ENCODE peak calls at places on chromosomes 5 and 9, in four cellular contexts. N, U, Z and H are unnamed samples.

GRCh38 chr5:141753971-141754713 is 72.1 kb upstream of the ARAP3 start:
- DNase-seq in N (no peak), U (peak; percentile 62), Z (no peak), H (peak; percentile 49)

GRCh38 chr5:117623042-117623815 is 1048.6 kb upstream of the SEMA6A start:
- DNase-seq in Z (no peak), U (no peak), N (no peak), H (no peak)

GRCh38 chr9:85713897-85714296 is 27.9 kb downstream of the AGTPBP1 start:
- DNase-seq in U (no peak), Z (no peak), N (no peak), H (no peak)

GRCh38 chr5:131609774-131610173 is 25.3 kb downstream of the RAPGEF6 start:
- DNase-seq in U (no peak), Z (no peak), N (peak; percentile 92), H (no peak)

GRCh38 chr5:10577371-10578291 is 13.8 kb downstream of the ANKRD33B start:
- DNase-seq in N (no peak), U (peak; percentile 50), Z (no peak), H (no peak)

GRCh38 chr5:145204741-145205140 is 630.4 kb downstream of the PRELID2 start:
- DNase-seq in Z (no peak), N (no peak), U (no peak), H (no peak)

GRCh38 chr5:178548751-178549150 is 41.4 kb downstream of the COL23A1 start:
- DNase-seq in U (no peak), Z (no peak), N (no peak), H (no peak)

GRCh38 chr5:51271261-51271660 is 112.0 kb upstream of the ISL1 start:
- DNase-seq in N (no peak), U (no peak), Z (no peak), H (no peak)

GRCh38 chr9:81689343-81690175 is at the start of gene TLE1:
- DNase-seq in N (peak; percentile 98), Z (peak; percentile 20), U (no peak), H (peak; percentile 95)

GRCh38 chr9:79104216-79104615 is 467.5 kb upstream of the TLE4 start:
- DNase-seq in N (no peak), U (no peak), Z (no peak), H (no peak)

GRCh38 chr5:14768838-14769365 is 102.7 kb downstream of the ANKH start:
- DNase-seq in U (no peak), N (no peak), Z (no peak), H (no peak)

GRCh38 chr9:76200730-76201129 is 193.5 kb downstream of the RFK start:
- DNase-seq in Z (no peak), N (no peak), U (no peak), H (no peak)

GRCh38 chr9:126609191-126609590 is 4.5 kb upstream of the LMX1B start:
- DNase-seq in U (no peak), N (no peak), Z (no peak), H (no peak)

GRCh38 chr9:16671591-16672137 is 198.8 kb downstream of the BNC2 start:
- DNase-seq in Z (peak; percentile 19), U (no peak), N (no peak), H (no peak)

GRCh38 chr5:37774912-37775483 is 64.8 kb downstream of the GDNF start:
- DNase-seq in N (peak; percentile 13), U (peak; percentile 33), Z (peak; percentile 5), H (no peak)

GRCh38 chr5:177194278-177194677 is 60.7 kb downstream of the NSD1 start:
- DNase-seq in U (no peak), Z (no peak), N (peak; percentile 70), H (no peak)

GRCh38 chr5:56050566-56051292 is 56.0 kb upstream of the IL6ST start:
- DNase-seq in N (no peak), Z (no peak), U (no peak), H (no peak)

GRCh38 chr5:16773990-16774389 is 157.2 kb upstream of the RETREG1 start:
- DNase-seq in N (no peak), Z (no peak), U (no peak), H (no peak)

GRCh38 chr9:88742483-88742882 is 207.5 kb downstream of the NXNL2 start:
- DNase-seq in N (no peak), U (no peak), Z (no peak), H (no peak)

GRCh38 chr9:136644593-136645342 is 17.9 kb upstream of the EGFL7 start:
- DNase-seq in N (peak; percentile 31), U (peak; percentile 88), Z (no peak), H (no peak)

GRCh38 chr5:136425914-136426313 is 60.6 kb upstream of the TRPC7 start:
- DNase-seq in N (no peak), U (no peak), Z (no peak), H (no peak)

GRCh38 chr9:79663878-79664277 is 92.1 kb downstream of the TLE4 start:
- DNase-seq in Z (no peak), U (no peak), N (no peak), H (peak; percentile 92)

GRCh38 chr5:14720236-14720923 is 55.9 kb downstream of the OTULIN start:
- DNase-seq in N (no peak), U (no peak), Z (no peak), H (no peak)

DNA sequence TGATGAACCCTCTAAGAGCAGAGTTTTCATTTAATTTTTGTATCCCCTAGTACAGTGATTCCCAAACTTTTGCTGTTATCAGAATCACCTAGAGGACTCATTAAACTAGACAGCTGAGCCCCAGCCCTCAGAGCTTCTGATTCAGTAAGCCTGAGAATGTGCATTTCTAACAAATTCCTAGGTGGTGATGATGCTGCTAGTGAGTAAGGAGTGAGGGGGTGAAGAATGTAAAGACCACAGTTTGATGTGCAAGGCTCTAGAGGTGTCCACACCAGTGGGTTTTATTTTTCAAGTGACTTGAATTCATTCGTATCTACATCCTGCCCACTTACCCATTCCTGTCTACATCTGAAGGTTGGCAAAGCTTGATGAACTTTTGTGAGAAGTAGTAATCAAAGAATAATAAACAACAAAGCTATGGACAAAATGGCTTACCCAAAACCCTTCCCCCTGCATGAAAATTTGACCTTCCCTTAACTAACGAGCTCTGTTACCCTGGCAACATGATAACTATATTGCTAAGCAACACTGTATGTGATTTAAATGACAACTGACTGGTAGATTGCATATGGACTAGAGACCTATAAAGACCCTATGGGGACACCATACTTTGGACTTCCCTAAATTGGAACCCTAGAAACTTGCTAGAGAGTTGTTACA is 35.2 kb downstream of the DTWD2 start:
- DNase-seq in U (no peak), N (no peak), Z (no peak), H (no peak)
- TF ChIP-seq TARDBP in U (no peak), N (no peak), Z (no peak), H (no peak)

GRCh38 chr5:128350705-128351104 is 187.3 kb downstream of the FBN2 start:
- DNase-seq in U (no peak), Z (no peak), N (no peak), H (no peak)
- TF ChIP-seq FOXK2 in U (no peak), Z (no peak), N (no peak), H (no peak)

DNA sequence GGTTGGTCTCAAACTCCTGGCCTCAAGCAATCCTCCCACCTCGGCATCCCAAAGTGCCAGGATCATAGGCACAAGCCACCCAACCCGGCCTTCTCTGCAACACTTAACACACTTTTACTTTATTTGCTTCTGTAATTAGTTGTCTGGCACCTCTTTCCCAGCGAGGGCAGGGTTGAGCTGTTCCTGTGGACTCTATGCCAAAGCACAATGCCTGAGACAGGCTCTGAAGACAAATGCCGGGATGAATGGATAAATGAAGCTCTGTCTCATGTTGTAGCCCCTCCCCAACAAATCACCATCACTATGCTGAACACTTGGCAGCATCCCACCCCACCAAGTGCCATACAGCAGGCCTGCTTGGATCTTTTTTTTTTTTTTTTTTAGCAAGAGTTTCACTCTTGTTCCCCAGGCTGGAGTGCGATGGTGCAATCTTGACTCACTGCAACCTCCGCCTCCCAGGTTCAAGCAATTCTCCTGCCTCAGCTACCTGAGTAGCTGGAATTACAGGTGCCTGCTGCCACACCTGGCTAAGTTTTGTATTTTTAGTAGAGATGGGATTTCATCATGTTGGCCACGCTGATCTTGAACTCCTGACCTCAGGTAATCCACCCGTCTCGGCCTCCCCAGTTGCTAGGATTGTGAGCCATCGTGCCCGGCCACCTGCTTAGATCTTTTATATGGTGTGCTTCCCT is 21.3 kb downstream of the GPX3 start:
- DNase-seq in Z (no peak), U (no peak), N (no peak), H (no peak)
- TF ChIP-seq TARDBP in Z (no peak), U (no peak), N (no peak), H (no peak)

GRCh38 chr9:132024589-132024988 is 55.1 kb downstream of the MED27 start:
- DNase-seq in Z (no peak), U (no peak), N (no peak), H (no peak)

GRCh38 chr9:132025766-132026165 is 53.9 kb downstream of the MED27 start:
- DNase-seq in N (no peak), U (no peak), Z (no peak), H (no peak)

GRCh38 chr9:132027752-132028666 is 51.7 kb downstream of the MED27 start:
- DNase-seq in N (no peak), Z (no peak), U (no peak), H (no peak)

GRCh38 chr9:132023409-132024180 is 56.1 kb downstream of the MED27 start:
- DNase-seq in Z (no peak), N (no peak), U (no peak), H (no peak)

GRCh38 chr9:132026932-132027585 is 52.6 kb downstream of the MED27 start:
- DNase-seq in U (no peak), Z (no peak), N (no peak), H (no peak)
- TF ChIP-seq FOXK2 in U (no peak), Z (no peak), N (no peak), H (no peak)

DNA sequence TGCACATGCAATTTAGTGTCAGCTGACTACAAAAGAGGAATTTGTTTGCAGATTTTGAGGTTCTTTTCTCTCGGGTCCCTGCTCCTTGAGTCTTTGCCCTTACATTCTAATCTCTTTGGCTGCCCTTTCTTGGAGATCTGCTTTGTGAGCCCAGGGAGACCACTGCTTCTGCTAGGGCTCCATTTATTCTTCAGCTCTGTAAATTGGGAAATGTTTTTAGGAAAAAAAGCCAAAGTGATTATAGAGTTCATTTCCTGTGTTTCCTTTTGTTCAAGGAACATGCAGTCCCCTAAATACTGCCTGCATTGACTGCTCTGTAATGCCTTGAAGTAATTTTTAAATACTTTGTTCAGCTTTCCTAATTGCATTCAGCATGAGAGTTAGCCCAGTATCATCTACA is 197.4 kb downstream of the CSNK1G3 start:
- DNase-seq in Z (no peak), N (no peak), U (no peak), H (no peak)
- TF ChIP-seq TARDBP in Z (no peak), N (no peak), U (no peak), H (no peak)

GRCh38 chr5:7467179-7467578 is 71.2 kb downstream of the ADCY2 start:
- DNase-seq in Z (no peak), N (no peak), U (no peak), H (no peak)

GRCh38 chr5:7468742-7469141 is 72.8 kb downstream of the ADCY2 start:
- DNase-seq in N (no peak), Z (no peak), U (no peak), H (no peak)

GRCh38 chr5:7462758-7463157 is 66.8 kb downstream of the ADCY2 start:
- DNase-seq in U (no peak), Z (no peak), N (no peak), H (no peak)

GRCh38 chr5:7464182-7464581 is 68.2 kb downstream of the ADCY2 start:
- DNase-seq in N (no peak), U (no peak), Z (no peak), H (no peak)
- TF ChIP-seq FOXK2 in N (no peak), U (no peak), Z (no peak), H (no peak)

DNA sequence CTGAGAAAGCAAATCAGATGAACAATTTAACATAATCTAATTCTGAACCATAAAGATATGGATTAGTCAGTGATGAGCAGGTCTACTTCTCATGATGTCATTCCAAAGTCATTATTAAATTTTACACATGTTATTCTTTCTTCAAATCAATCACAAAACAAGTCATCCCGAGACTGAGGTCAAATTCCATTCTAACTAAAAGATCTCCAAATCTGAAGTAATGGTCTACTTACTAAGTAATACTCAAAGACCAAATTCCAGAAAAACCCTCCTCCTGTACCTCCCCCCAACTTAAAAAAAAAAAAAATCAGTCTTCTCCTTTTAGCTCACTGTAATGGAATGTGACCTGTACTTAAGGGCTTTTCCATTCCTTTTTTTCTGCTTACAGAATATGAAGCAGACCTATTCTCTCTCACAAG is 4.7 kb downstream of the PFDN1 start:
- DNase-seq in U (no peak), N (peak; percentile 16), Z (no peak), H (no peak)
- TF ChIP-seq TARDBP in U (no peak), N (no peak), Z (no peak), H (no peak)